ENCODE peak calls at places on chromosomes 13 and 19, in four cellular contexts. One of them, this sample, is unnamed.

GRCh38 chr19:10603084-10603872 is 16.2 kb upstream of the AP1M2 start:
- DNase-seq in GM12878: peak
- DNase-seq in A549: no peak
- DNase-seq in HepG2: no peak
- DNase-seq in this sample: peak

GRCh38 chr19:15297416-15298224 is 34.7 kb downstream of the BRD4 start:
- DNase-seq in GM12878: no peak
- DNase-seq in A549: peak
- DNase-seq in HepG2: peak
- DNase-seq in this sample: no peak

GRCh38 chr19:6616011-6616410 is 25.1 kb upstream of the CD70 start:
- DNase-seq in A549: no peak
- DNase-seq in HepG2: no peak
- DNase-seq in GM12878: no peak
- DNase-seq in this sample: no peak

GRCh38 chr19:22616659-22617058 is 17.5 kb upstream of the ZNF492 start:
- DNase-seq in GM12878: no peak
- DNase-seq in HepG2: no peak
- DNase-seq in A549: no peak
- DNase-seq in this sample: no peak

GRCh38 chr13:20713751-20714150 is 10.3 kb downstream of the IL17D start:
- DNase-seq in A549: no peak
- DNase-seq in HepG2: no peak
- DNase-seq in GM12878: no peak
- DNase-seq in this sample: no peak

GRCh38 chr19:40736661-40737060 is 13.6 kb downstream of the ACTMAP start:
- DNase-seq in GM12878: no peak
- DNase-seq in A549: no peak
- DNase-seq in HepG2: no peak
- DNase-seq in this sample: no peak

GRCh38 chr13:112697756-112698655 is 8.2 kb downstream of the ATP11A start:
- DNase-seq in GM12878: no peak
- DNase-seq in A549: no peak
- DNase-seq in HepG2: peak
- DNase-seq in this sample: no peak

GRCh38 chr13:102598061-102598460 is 1.3 kb downstream of the TPP2 start:
- DNase-seq in GM12878: no peak
- DNase-seq in A549: no peak
- DNase-seq in HepG2: no peak
- DNase-seq in this sample: no peak

GRCh38 chr19:13884726-13885591 is 8.0 kb downstream of the NANOS3 start:
- DNase-seq in GM12878: no peak
- DNase-seq in A549: no peak
- DNase-seq in HepG2: no peak
- DNase-seq in this sample: no peak

GRCh38 chr13:94345374-94346195 is 133.9 kb downstream of the DCT start:
- DNase-seq in GM12878: no peak
- DNase-seq in A549: peak
- DNase-seq in HepG2: peak
- DNase-seq in this sample: no peak

GRCh38 chr19:38799104-38799503 is 10.1 kb downstream of the LGALS7B start:
- DNase-seq in GM12878: no peak
- DNase-seq in HepG2: no peak
- DNase-seq in A549: no peak
- DNase-seq in this sample: no peak

GRCh38 chr19:3036119-3036794 is 7.2 kb upstream of the TLE2 start:
- DNase-seq in HepG2: peak
- DNase-seq in GM12878: peak
- DNase-seq in A549: peak
- DNase-seq in this sample: peak

GRCh38 chr13:22265563-22265962 is 594.7 kb downstream of the FGF9 start:
- DNase-seq in HepG2: no peak
- DNase-seq in A549: no peak
- DNase-seq in GM12878: no peak
- DNase-seq in this sample: no peak

GRCh38 chr13:113818700-113819295 is 45.1 kb downstream of the GAS6 start:
- DNase-seq in GM12878: no peak
- DNase-seq in HepG2: no peak
- DNase-seq in A549: no peak
- DNase-seq in this sample: no peak

GRCh38 chr19:16370671-16371391 is 46.2 kb downstream of the KLF2 start:
- DNase-seq in HepG2: no peak
- DNase-seq in GM12878: no peak
- DNase-seq in A549: no peak
- DNase-seq in this sample: no peak

GRCh38 chr19:52307275-52307674 is 10.3 kb downstream of the ZNF480 start:
- DNase-seq in GM12878: no peak
- DNase-seq in HepG2: no peak
- DNase-seq in A549: peak
- DNase-seq in this sample: peak

GRCh38 chr13:96036515-96036914 is 16.7 kb downstream of the UGGT2 start:
- DNase-seq in A549: no peak
- DNase-seq in GM12878: no peak
- DNase-seq in HepG2: no peak
- DNase-seq in this sample: no peak
- TF ChIP-seq CHD4 in A549: no peak
- TF ChIP-seq CHD4 in GM12878: no peak
- TF ChIP-seq CHD4 in HepG2: no peak
- TF ChIP-seq CHD4 in this sample: no peak

GRCh38 chr19:5080809-5081208 is 111.9 kb downstream of the KDM4B start:
- DNase-seq in A549: no peak
- DNase-seq in GM12878: no peak
- DNase-seq in HepG2: no peak
- DNase-seq in this sample: no peak

GRCh38 chr19:5086232-5086631 is 117.3 kb downstream of the KDM4B start:
- DNase-seq in A549: no peak
- DNase-seq in GM12878: no peak
- DNase-seq in HepG2: no peak
- DNase-seq in this sample: no peak

GRCh38 chr19:5081441-5082161 is 112.7 kb downstream of the KDM4B start:
- DNase-seq in GM12878: no peak
- DNase-seq in A549: no peak
- DNase-seq in HepG2: no peak
- DNase-seq in this sample: no peak

GRCh38 chr19:5085566-5085965 is 116.7 kb downstream of the KDM4B start:
- DNase-seq in HepG2: no peak
- DNase-seq in GM12878: no peak
- DNase-seq in A549: no peak
- DNase-seq in this sample: no peak

GRCh38 chr19:5083547-5083965 is 114.6 kb downstream of the KDM4B start:
- DNase-seq in GM12878: no peak
- DNase-seq in A549: no peak
- DNase-seq in HepG2: no peak
- DNase-seq in this sample: no peak
- TF ChIP-seq CHD4 in GM12878: no peak
- TF ChIP-seq CHD4 in A549: no peak
- TF ChIP-seq CHD4 in HepG2: no peak
- TF ChIP-seq CHD4 in this sample: no peak

GRCh38 chr19:57099199-57099661 is 20.6 kb upstream of the USP29 start:
- DNase-seq in HepG2: peak
- DNase-seq in GM12878: no peak
- DNase-seq in A549: peak
- DNase-seq in this sample: peak
- TF ChIP-seq CHD4 in HepG2: peak
- TF ChIP-seq CHD4 in GM12878: no peak
- TF ChIP-seq CHD4 in A549: no peak
- TF ChIP-seq CHD4 in this sample: no peak

GRCh38 chr19:56350416-56351045 is 35.9 kb upstream of the ZSCAN5A start:
- DNase-seq in HepG2: peak
- DNase-seq in A549: peak
- DNase-seq in GM12878: peak
- DNase-seq in this sample: peak
- TF ChIP-seq CHD4 in HepG2: no peak
- TF ChIP-seq CHD4 in A549: no peak
- TF ChIP-seq CHD4 in GM12878: no peak
- TF ChIP-seq CHD4 in this sample: no peak

GRCh38 chr19:8323781-8324185 is 2.5 kb downstream of the RPS28 start:
- DNase-seq in HepG2: no peak
- DNase-seq in GM12878: no peak
- DNase-seq in A549: no peak
- DNase-seq in this sample: no peak
- TF ChIP-seq CHD4 in HepG2: no peak
- TF ChIP-seq CHD4 in GM12878: no peak
- TF ChIP-seq CHD4 in A549: no peak
- TF ChIP-seq CHD4 in this sample: no peak

DNA sequence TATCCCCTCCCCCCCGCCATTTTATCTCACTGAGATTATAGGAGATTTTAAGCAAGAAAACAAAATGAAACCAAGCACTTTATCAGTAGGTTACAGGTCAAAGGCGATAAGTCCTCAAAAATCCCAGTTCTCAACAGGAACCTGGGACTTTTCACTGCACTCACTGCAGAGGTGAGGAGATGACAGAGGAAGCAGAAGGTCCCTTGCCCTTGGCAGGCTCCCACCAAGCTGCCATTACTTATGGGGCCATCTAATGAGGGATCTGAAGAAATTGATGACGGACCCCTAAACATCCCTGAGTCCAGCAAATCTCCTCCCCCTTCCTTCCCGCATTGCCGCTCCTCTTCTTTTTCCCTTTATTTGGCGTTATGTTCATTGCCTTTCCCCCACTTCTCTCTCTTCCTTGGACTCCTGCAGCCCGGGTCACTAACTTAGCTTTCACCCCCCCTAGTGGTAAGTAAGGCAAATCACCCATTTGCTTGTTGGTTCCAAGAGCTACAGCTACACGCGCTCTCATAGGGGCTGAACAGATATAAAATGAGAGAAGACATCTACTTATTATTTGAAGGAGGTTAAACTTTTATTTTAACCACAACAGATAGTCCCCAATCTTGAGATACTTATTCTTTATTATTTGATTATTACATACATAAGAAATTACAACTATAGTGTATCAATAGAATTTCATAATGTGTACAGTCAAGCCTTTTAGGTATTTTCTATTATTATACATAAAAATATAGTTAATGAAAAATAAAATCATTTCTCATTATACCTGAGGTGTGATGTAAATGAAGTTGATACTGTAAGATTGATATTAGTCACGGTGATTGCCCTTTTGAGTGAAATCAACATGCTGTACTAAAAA is 52.0 kb upstream of the ARGLU1 start:
- DNase-seq in GM12878: peak
- DNase-seq in HepG2: peak
- DNase-seq in A549: peak
- DNase-seq in this sample: peak
- TF ChIP-seq CHD4 in GM12878: no peak
- TF ChIP-seq CHD4 in HepG2: no peak
- TF ChIP-seq CHD4 in A549: no peak
- TF ChIP-seq CHD4 in this sample: no peak

GRCh38 chr13:95784891-95785290 is 108.0 kb downstream of the DNAJC3 start:
- DNase-seq in HepG2: no peak
- DNase-seq in GM12878: no peak
- DNase-seq in A549: no peak
- DNase-seq in this sample: no peak
- TF ChIP-seq CHD4 in HepG2: no peak
- TF ChIP-seq CHD4 in GM12878: no peak
- TF ChIP-seq CHD4 in A549: no peak
- TF ChIP-seq CHD4 in this sample: no peak

GRCh38 chr19:44845286-44845611 is 848 bp upstream of the NECTIN2 start:
- DNase-seq in HepG2: no peak
- DNase-seq in GM12878: no peak
- DNase-seq in A549: no peak
- DNase-seq in this sample: no peak

GRCh38 chr19:44848036-44848804 is 2.1 kb downstream of the NECTIN2 start:
- DNase-seq in A549: no peak
- DNase-seq in HepG2: no peak
- DNase-seq in GM12878: no peak
- DNase-seq in this sample: no peak

GRCh38 chr19:44847144-44848035 is 1.3 kb downstream of the NECTIN2 start:
- DNase-seq in A549: peak
- DNase-seq in HepG2: peak
- DNase-seq in GM12878: no peak
- DNase-seq in this sample: peak

GRCh38 chr19:44846455-44847143 is 502 bp downstream of the NECTIN2 start:
- DNase-seq in A549: no peak
- DNase-seq in GM12878: no peak
- DNase-seq in HepG2: no peak
- DNase-seq in this sample: no peak

DNA sequence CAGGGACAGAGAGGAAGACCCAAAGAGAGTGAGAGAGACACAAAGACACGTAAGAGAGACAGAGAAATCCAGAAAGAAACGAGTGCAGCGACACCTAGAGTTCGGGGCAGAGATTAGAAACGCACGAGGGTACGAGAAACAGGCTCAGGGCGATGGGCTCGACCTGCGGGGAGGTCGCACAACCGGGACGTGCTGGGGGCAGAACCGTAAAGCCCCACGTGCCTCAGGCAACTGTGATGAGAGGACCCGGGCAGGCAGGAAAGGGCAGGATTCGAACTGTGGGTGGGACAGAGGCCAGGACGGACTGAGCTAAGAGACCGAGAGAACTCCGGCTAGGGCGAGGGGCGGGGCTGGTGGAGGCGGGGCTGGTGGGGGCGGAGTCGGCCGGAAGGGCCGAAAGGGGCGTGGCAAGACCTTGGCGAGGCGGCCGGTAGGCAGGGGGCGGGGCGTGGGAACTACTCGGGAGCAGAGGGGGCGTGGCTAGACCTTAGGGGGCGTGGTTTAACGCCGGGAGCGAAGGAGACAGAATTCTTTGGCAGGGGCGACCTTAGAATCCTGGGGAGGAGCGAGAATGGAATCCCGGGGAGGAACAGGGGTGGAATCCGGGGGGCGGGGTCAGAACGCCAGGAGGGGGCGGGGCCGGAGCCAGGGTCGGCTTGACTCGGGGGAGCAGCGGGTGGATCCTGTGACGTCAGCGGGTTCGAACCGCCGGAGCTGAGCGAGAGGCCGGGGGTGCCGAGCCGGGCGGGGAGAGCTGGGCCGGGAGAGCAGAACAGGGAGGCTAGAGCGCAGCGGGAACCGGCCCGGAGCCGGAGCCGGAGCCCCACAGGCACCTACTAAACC is at the start of gene NECTIN2:
- DNase-seq in HepG2: peak
- DNase-seq in GM12878: peak
- DNase-seq in A549: peak
- DNase-seq in this sample: peak
- TF ChIP-seq CHD4 in HepG2: peak
- TF ChIP-seq CHD4 in GM12878: no peak
- TF ChIP-seq CHD4 in A549: no peak
- TF ChIP-seq CHD4 in this sample: no peak

DNA sequence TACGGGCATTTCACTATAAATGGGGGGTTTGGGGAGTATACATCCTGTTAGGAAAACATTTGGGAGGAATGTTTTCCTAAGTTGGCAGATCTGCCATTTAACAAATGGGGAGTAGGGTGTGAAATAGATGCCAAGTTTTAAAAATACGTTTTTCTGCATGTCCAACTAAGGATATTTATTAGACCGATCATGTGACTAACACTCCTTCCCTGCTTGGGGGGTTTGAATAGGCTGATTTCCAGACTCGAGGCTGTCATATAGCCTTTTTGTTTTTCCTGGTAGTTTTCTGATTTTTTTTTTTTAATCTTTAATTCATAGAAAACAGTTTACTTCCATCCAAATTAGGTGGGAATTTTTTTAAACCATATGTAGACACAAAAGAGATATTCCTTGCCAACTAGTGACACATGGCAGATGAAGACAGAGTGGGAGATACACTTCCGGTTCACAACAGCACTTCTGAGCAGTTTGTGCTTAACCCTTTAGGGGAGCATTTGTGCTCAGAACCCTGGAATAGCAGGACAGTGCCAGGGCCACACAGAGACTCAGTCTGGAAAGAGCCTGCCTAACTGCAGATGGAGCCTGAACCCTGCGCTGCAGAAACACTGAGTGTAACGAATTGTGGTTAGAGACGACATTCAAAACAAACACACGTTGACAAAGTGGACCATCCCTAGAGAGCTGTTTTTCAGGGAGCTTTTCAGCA is 5.6 kb upstream of the GATAD2A start:
- DNase-seq in HepG2: no peak
- DNase-seq in GM12878: no peak
- DNase-seq in A549: no peak
- DNase-seq in this sample: no peak
- TF ChIP-seq CHD4 in HepG2: no peak
- TF ChIP-seq CHD4 in GM12878: no peak
- TF ChIP-seq CHD4 in A549: no peak
- TF ChIP-seq CHD4 in this sample: no peak

This sample was measured in K562.